ENCODE peak calls at places on chromosomes 11 and 22, in nine cellular contexts. One of them, this sample, is unnamed.

GRCh38 chr11:123481647-123482046 is 51.6 kb downstream of the GRAMD1B start:
- DNase-seq in choroid plexus epithelial cell: no peak
- DNase-seq in AG04450: no peak
- DNase-seq in Panc1: no peak
- DNase-seq in body of pancreas: no peak
- DNase-seq in uterus: no peak
- DNase-seq in MM.1S: no peak
- DNase-seq in hepatocyte: no peak
- DNase-seq in GM06990: peak
- DNase-seq in this sample: no peak

GRCh38 chr11:106880121-106880520 is 138.2 kb downstream of the GUCY1A2 start:
- DNase-seq in GM06990: no peak
- DNase-seq in hepatocyte: no peak
- DNase-seq in choroid plexus epithelial cell: no peak
- DNase-seq in uterus: no peak
- DNase-seq in Panc1: no peak
- DNase-seq in MM.1S: no peak
- DNase-seq in body of pancreas: no peak
- DNase-seq in AG04450: no peak
- DNase-seq in this sample: no peak

GRCh38 chr11:126363706-126364245 is 8.3 kb downstream of the ST3GAL4 start:
- DNase-seq in MM.1S: no peak
- DNase-seq in uterus: peak
- DNase-seq in Panc1: no peak
- DNase-seq in body of pancreas: no peak
- DNase-seq in GM06990: no peak
- DNase-seq in hepatocyte: no peak
- DNase-seq in AG04450: no peak
- DNase-seq in choroid plexus epithelial cell: no peak
- DNase-seq in this sample: no peak

GRCh38 chr22:43185860-43186261 is 1.1 kb downstream of the TTLL12 start:
- DNase-seq in AG04450: no peak
- DNase-seq in uterus: peak
- DNase-seq in Panc1: no peak
- DNase-seq in hepatocyte: peak
- DNase-seq in choroid plexus epithelial cell: peak
- DNase-seq in GM06990: no peak
- DNase-seq in MM.1S: peak
- DNase-seq in body of pancreas: peak
- DNase-seq in this sample: no peak

GRCh38 chr11:118239509-118239908 is 12.7 kb downstream of the MPZL3 start:
- DNase-seq in hepatocyte: no peak
- DNase-seq in Panc1: no peak
- DNase-seq in AG04450: no peak
- DNase-seq in MM.1S: no peak
- DNase-seq in uterus: no peak
- DNase-seq in GM06990: no peak
- DNase-seq in body of pancreas: no peak
- DNase-seq in choroid plexus epithelial cell: no peak
- DNase-seq in this sample: no peak

GRCh38 chr22:43203471-43203981 is 16.6 kb upstream of the TTLL12 start:
- DNase-seq in choroid plexus epithelial cell: no peak
- DNase-seq in Panc1: no peak
- DNase-seq in GM06990: no peak
- DNase-seq in body of pancreas: no peak
- DNase-seq in uterus: no peak
- DNase-seq in MM.1S: no peak
- DNase-seq in hepatocyte: no peak
- DNase-seq in AG04450: no peak
- DNase-seq in this sample: no peak

GRCh38 chr22:38783095-38783710 is 10.7 kb downstream of the DNAL4 start:
- DNase-seq in choroid plexus epithelial cell: no peak
- DNase-seq in body of pancreas: no peak
- DNase-seq in Panc1: no peak
- DNase-seq in uterus: peak
- DNase-seq in hepatocyte: no peak
- DNase-seq in AG04450: no peak
- DNase-seq in GM06990: no peak
- DNase-seq in MM.1S: no peak
- DNase-seq in this sample: no peak

GRCh38 chr22:41919357-41920224 is 4.7 kb upstream of the SHISA8 start:
- DNase-seq in GM06990: peak
- DNase-seq in hepatocyte: peak
- DNase-seq in Panc1: no peak
- DNase-seq in body of pancreas: peak
- DNase-seq in choroid plexus epithelial cell: peak
- DNase-seq in AG04450: no peak
- DNase-seq in uterus: no peak
- DNase-seq in MM.1S: peak
- DNase-seq in this sample: peak

GRCh38 chr22:49300951-49301397 is 526.7 kb downstream of the BRD1 start:
- DNase-seq in AG04450: no peak
- DNase-seq in uterus: no peak
- DNase-seq in Panc1: no peak
- DNase-seq in choroid plexus epithelial cell: no peak
- DNase-seq in GM06990: no peak
- DNase-seq in hepatocyte: no peak
- DNase-seq in MM.1S: no peak
- DNase-seq in body of pancreas: no peak
- DNase-seq in this sample: no peak

GRCh38 chr11:57150454-57150917 is 31.3 kb upstream of the LRRC55 start:
- DNase-seq in GM06990: no peak
- DNase-seq in AG04450: no peak
- DNase-seq in Panc1: no peak
- DNase-seq in hepatocyte: peak
- DNase-seq in choroid plexus epithelial cell: peak
- DNase-seq in body of pancreas: no peak
- DNase-seq in uterus: no peak
- DNase-seq in MM.1S: no peak
- DNase-seq in this sample: peak

GRCh38 chr11:12166299-12167092 is 56.1 kb downstream of the MICAL2 start:
- DNase-seq in AG04450: no peak
- DNase-seq in uterus: no peak
- DNase-seq in Panc1: no peak
- DNase-seq in MM.1S: no peak
- DNase-seq in choroid plexus epithelial cell: no peak
- DNase-seq in GM06990: no peak
- DNase-seq in hepatocyte: no peak
- DNase-seq in body of pancreas: no peak
- DNase-seq in this sample: no peak
- H3K4me3 ChIP-seq in AG04450: no peak
- H3K4me3 ChIP-seq in uterus: no peak
- H3K4me3 ChIP-seq in Panc1: no peak
- H3K4me3 ChIP-seq in MM.1S: no peak
- H3K4me3 ChIP-seq in choroid plexus epithelial cell: no peak
- H3K4me3 ChIP-seq in GM06990: no peak
- H3K4me3 ChIP-seq in hepatocyte: no peak
- H3K4me3 ChIP-seq in body of pancreas: no peak
- H3K4me3 ChIP-seq in this sample: no peak

GRCh38 chr11:96393753-96394348 is 4.0 kb downstream of the JRKL start:
- DNase-seq in body of pancreas: no peak
- DNase-seq in MM.1S: peak
- DNase-seq in GM06990: peak
- DNase-seq in AG04450: peak
- DNase-seq in choroid plexus epithelial cell: peak
- DNase-seq in Panc1: peak
- DNase-seq in hepatocyte: peak
- DNase-seq in uterus: no peak
- DNase-seq in this sample: peak
- TF ChIP-seq CTCF in body of pancreas: peak
- TF ChIP-seq CTCF in MM.1S: peak
- TF ChIP-seq CTCF in GM06990: peak
- TF ChIP-seq CTCF in AG04450: peak
- TF ChIP-seq CTCF in choroid plexus epithelial cell: peak
- TF ChIP-seq CTCF in Panc1: peak
- TF ChIP-seq CTCF in hepatocyte: peak
- TF ChIP-seq CTCF in uterus: peak
- TF ChIP-seq CTCF in this sample: peak

GRCh38 chr11:7893792-7894191 is 37.3 kb downstream of the OR10A6 start:
- DNase-seq in hepatocyte: peak
- DNase-seq in uterus: no peak
- DNase-seq in body of pancreas: peak
- DNase-seq in GM06990: no peak
- DNase-seq in choroid plexus epithelial cell: no peak
- DNase-seq in AG04450: no peak
- DNase-seq in Panc1: no peak
- DNase-seq in MM.1S: no peak
- DNase-seq in this sample: no peak

GRCh38 chr11:7892059-7892699 is 38.9 kb downstream of the OR10A6 start:
- DNase-seq in hepatocyte: no peak
- DNase-seq in AG04450: peak
- DNase-seq in choroid plexus epithelial cell: peak
- DNase-seq in Panc1: peak
- DNase-seq in MM.1S: peak
- DNase-seq in body of pancreas: no peak
- DNase-seq in GM06990: peak
- DNase-seq in uterus: no peak
- DNase-seq in this sample: peak

GRCh38 chr11:7892751-7893356 is 38.2 kb downstream of the OR10A6 start:
- DNase-seq in hepatocyte: peak
- DNase-seq in MM.1S: peak
- DNase-seq in GM06990: no peak
- DNase-seq in uterus: no peak
- DNase-seq in AG04450: peak
- DNase-seq in body of pancreas: no peak
- DNase-seq in Panc1: peak
- DNase-seq in choroid plexus epithelial cell: peak
- DNase-seq in this sample: peak

GRCh38 chr11:7890417-7891179 is 40.5 kb downstream of the OR10A6 start:
- DNase-seq in GM06990: peak
- DNase-seq in MM.1S: no peak
- DNase-seq in body of pancreas: no peak
- DNase-seq in choroid plexus epithelial cell: no peak
- DNase-seq in Panc1: no peak
- DNase-seq in AG04450: no peak
- DNase-seq in hepatocyte: no peak
- DNase-seq in uterus: no peak
- DNase-seq in this sample: no peak

DNA sequence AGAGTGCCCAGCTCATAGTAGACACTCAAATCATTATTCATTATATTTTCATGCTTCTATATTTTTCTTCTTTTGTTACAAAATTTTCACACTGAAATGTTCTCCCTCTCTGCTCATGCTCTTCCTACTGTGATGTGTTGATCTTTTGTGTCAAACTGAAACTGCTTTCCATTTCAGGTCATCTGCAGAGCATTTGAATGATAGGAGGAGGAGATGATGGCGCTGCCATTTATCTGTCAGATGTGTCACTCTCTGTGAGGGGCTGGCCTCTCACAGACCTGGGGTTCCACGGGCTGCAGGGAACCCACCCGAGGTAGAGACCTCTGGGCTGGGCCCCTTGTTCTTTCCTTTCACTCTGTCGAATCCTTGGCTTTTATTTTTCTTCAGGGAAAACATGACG is 41.1 kb downstream of the OR10A6 start:
- DNase-seq in hepatocyte: no peak
- DNase-seq in choroid plexus epithelial cell: no peak
- DNase-seq in AG04450: no peak
- DNase-seq in body of pancreas: no peak
- DNase-seq in GM06990: peak
- DNase-seq in Panc1: no peak
- DNase-seq in MM.1S: no peak
- DNase-seq in uterus: no peak
- DNase-seq in this sample: no peak
- H3K4me3 ChIP-seq in hepatocyte: no peak
- H3K4me3 ChIP-seq in choroid plexus epithelial cell: peak
- H3K4me3 ChIP-seq in AG04450: no peak
- H3K4me3 ChIP-seq in body of pancreas: no peak
- H3K4me3 ChIP-seq in GM06990: no peak
- H3K4me3 ChIP-seq in Panc1: no peak
- H3K4me3 ChIP-seq in MM.1S: no peak
- H3K4me3 ChIP-seq in uterus: no peak
- H3K4me3 ChIP-seq in this sample: no peak

GRCh38 chr11:92675303-92675702 is 294.1 kb upstream of the MTNR1B start:
- DNase-seq in Panc1: no peak
- DNase-seq in uterus: no peak
- DNase-seq in body of pancreas: no peak
- DNase-seq in AG04450: no peak
- DNase-seq in hepatocyte: no peak
- DNase-seq in GM06990: no peak
- DNase-seq in choroid plexus epithelial cell: no peak
- DNase-seq in MM.1S: no peak
- DNase-seq in this sample: no peak
- TF ChIP-seq CTCF in Panc1: no peak
- TF ChIP-seq CTCF in uterus: no peak
- TF ChIP-seq CTCF in body of pancreas: no peak
- TF ChIP-seq CTCF in AG04450: no peak
- TF ChIP-seq CTCF in hepatocyte: no peak
- TF ChIP-seq CTCF in GM06990: no peak
- TF ChIP-seq CTCF in choroid plexus epithelial cell: no peak
- TF ChIP-seq CTCF in MM.1S: no peak
- TF ChIP-seq CTCF in this sample: no peak

DNA sequence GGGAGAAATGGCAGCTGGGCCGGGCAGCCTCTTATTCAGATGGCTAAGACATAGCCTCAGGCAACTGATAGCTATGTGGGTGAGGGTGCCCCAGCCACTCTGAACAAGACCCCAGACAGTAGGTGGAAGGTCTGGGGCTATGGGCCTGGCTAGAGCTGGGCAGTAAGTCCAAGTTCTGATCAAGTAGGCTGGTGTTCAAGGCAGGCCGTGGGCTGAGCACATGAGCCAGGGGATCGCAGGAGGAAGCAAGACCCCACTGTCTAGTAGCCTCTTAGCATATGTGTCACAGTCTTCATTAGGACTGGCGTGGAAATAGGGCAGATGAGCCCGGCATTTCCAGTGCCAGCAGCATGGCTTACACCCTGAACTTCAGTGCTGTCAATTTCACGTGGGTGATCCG is 192.1 kb downstream of the ADAMTS15 start:
- DNase-seq in MM.1S: no peak
- DNase-seq in AG04450: no peak
- DNase-seq in Panc1: no peak
- DNase-seq in uterus: no peak
- DNase-seq in body of pancreas: no peak
- DNase-seq in hepatocyte: no peak
- DNase-seq in GM06990: no peak
- DNase-seq in choroid plexus epithelial cell: no peak
- DNase-seq in this sample: no peak
- H3K4me3 ChIP-seq in MM.1S: no peak
- H3K4me3 ChIP-seq in AG04450: no peak
- H3K4me3 ChIP-seq in Panc1: no peak
- H3K4me3 ChIP-seq in uterus: no peak
- H3K4me3 ChIP-seq in body of pancreas: no peak
- H3K4me3 ChIP-seq in hepatocyte: no peak
- H3K4me3 ChIP-seq in GM06990: no peak
- H3K4me3 ChIP-seq in choroid plexus epithelial cell: no peak
- H3K4me3 ChIP-seq in this sample: no peak

This sample was measured in cardiac fibroblast.